ENCODE peak calls at places on chromosomes 1 and 21, in eight cellular contexts. One of them, this sample, is unnamed.

GRCh38 chr1:44616991-44617702 is 57.1 kb downstream of the TMEM53 start:
- DNase-seq in A549: no peak
- DNase-seq in GM12878: no peak
- DNase-seq in endothelial cell of umbilical vein: no peak
- DNase-seq in H1: peak
- DNase-seq in HCT116: no peak
- DNase-seq in HepG2: no peak
- DNase-seq in K562: no peak
- DNase-seq in this sample: no peak

GRCh38 chr1:63662056-63662836 is 69.0 kb downstream of the PGM1 start:
- DNase-seq in A549: peak
- DNase-seq in GM12878: no peak
- DNase-seq in endothelial cell of umbilical vein: peak
- DNase-seq in H1: no peak
- DNase-seq in HCT116: peak
- DNase-seq in HepG2: no peak
- DNase-seq in K562: no peak
- DNase-seq in this sample: no peak

GRCh38 chr21:45467221-45467779 is 62.3 kb downstream of the COL18A1 start:
- DNase-seq in A549: no peak
- DNase-seq in GM12878: no peak
- DNase-seq in endothelial cell of umbilical vein: no peak
- DNase-seq in H1: no peak
- DNase-seq in HCT116: no peak
- DNase-seq in HepG2: no peak
- DNase-seq in K562: no peak
- DNase-seq in this sample: no peak

GRCh38 chr21:20997308-20997632 is 939 bp upstream of the NCAM2 start:
- DNase-seq in A549: no peak
- DNase-seq in GM12878: no peak
- DNase-seq in endothelial cell of umbilical vein: no peak
- DNase-seq in H1: peak
- DNase-seq in HCT116: no peak
- DNase-seq in HepG2: no peak
- DNase-seq in K562: no peak
- DNase-seq in this sample: no peak

GRCh38 chr1:64072089-64072835 is 131.2 kb upstream of the UBE2U start:
- DNase-seq in A549: peak
- DNase-seq in GM12878: no peak
- DNase-seq in endothelial cell of umbilical vein: peak
- DNase-seq in H1: no peak
- DNase-seq in HCT116: no peak
- DNase-seq in HepG2: no peak
- DNase-seq in K562: no peak
- DNase-seq in this sample: no peak

GRCh38 chr1:234848972-234849641 is 239.1 kb upstream of the IRF2BP2 start:
- DNase-seq in A549: peak
- DNase-seq in GM12878: no peak
- DNase-seq in endothelial cell of umbilical vein: no peak
- DNase-seq in H1: no peak
- DNase-seq in HCT116: no peak
- DNase-seq in HepG2: no peak
- DNase-seq in K562: no peak
- DNase-seq in this sample: peak

GRCh38 chr21:46285206-46285661 is at the start of gene MCM3AP:
- DNase-seq in A549: no peak
- DNase-seq in GM12878: no peak
- DNase-seq in endothelial cell of umbilical vein: no peak
- DNase-seq in H1: no peak
- DNase-seq in HCT116: no peak
- DNase-seq in HepG2: no peak
- DNase-seq in K562: no peak
- DNase-seq in this sample: no peak

GRCh38 chr1:42266253-42267135 is 68.5 kb downstream of the FOXJ3 start:
- DNase-seq in A549: no peak
- DNase-seq in GM12878: no peak
- DNase-seq in endothelial cell of umbilical vein: peak
- DNase-seq in H1: peak
- DNase-seq in HCT116: no peak
- DNase-seq in HepG2: no peak
- DNase-seq in K562: no peak
- DNase-seq in this sample: no peak

GRCh38 chr21:38918629-38919346 is 113.1 kb downstream of the ETS2 start:
- DNase-seq in A549: no peak
- DNase-seq in GM12878: no peak
- DNase-seq in endothelial cell of umbilical vein: no peak
- DNase-seq in H1: no peak
- DNase-seq in HCT116: no peak
- DNase-seq in HepG2: peak
- DNase-seq in K562: no peak
- DNase-seq in this sample: no peak

GRCh38 chr1:107123741-107124140 is 17.1 kb upstream of the NTNG1 start:
- DNase-seq in A549: no peak
- DNase-seq in GM12878: no peak
- DNase-seq in endothelial cell of umbilical vein: no peak
- DNase-seq in H1: no peak
- DNase-seq in HCT116: no peak
- DNase-seq in HepG2: no peak
- DNase-seq in K562: no peak
- DNase-seq in this sample: no peak

GRCh38 chr21:33539612-33540011 is 2.3 kb downstream of the GART start:
- DNase-seq in A549: no peak
- DNase-seq in GM12878: no peak
- DNase-seq in endothelial cell of umbilical vein: no peak
- DNase-seq in H1: no peak
- DNase-seq in HCT116: no peak
- DNase-seq in HepG2: no peak
- DNase-seq in K562: no peak
- DNase-seq in this sample: no peak

GRCh38 chr1:114286179-114286578 is 132.5 kb upstream of the SYT6 start:
- DNase-seq in A549: no peak
- DNase-seq in GM12878: no peak
- DNase-seq in endothelial cell of umbilical vein: no peak
- DNase-seq in H1: no peak
- DNase-seq in HCT116: no peak
- DNase-seq in HepG2: no peak
- DNase-seq in K562: no peak
- DNase-seq in this sample: no peak

GRCh38 chr1:157411064-157411463 is 141.3 kb downstream of the FCRL5 start:
- DNase-seq in A549: no peak
- DNase-seq in GM12878: no peak
- DNase-seq in endothelial cell of umbilical vein: no peak
- DNase-seq in H1: no peak
- DNase-seq in HCT116: no peak
- DNase-seq in HepG2: no peak
- DNase-seq in K562: no peak
- DNase-seq in this sample: no peak

GRCh38 chr1:157410457-157410856 is 141.9 kb downstream of the FCRL5 start:
- DNase-seq in A549: no peak
- DNase-seq in GM12878: no peak
- DNase-seq in endothelial cell of umbilical vein: no peak
- DNase-seq in H1: no peak
- DNase-seq in HCT116: no peak
- DNase-seq in HepG2: no peak
- DNase-seq in K562: no peak
- DNase-seq in this sample: no peak

GRCh38 chr1:157411769-157412168 is 140.5 kb downstream of the FCRL5 start:
- DNase-seq in A549: no peak
- DNase-seq in GM12878: no peak
- DNase-seq in endothelial cell of umbilical vein: peak
- DNase-seq in H1: no peak
- DNase-seq in HCT116: no peak
- DNase-seq in HepG2: no peak
- DNase-seq in K562: no peak
- DNase-seq in this sample: no peak

GRCh38 chr1:157407917-157408525 is 144.3 kb downstream of the FCRL5 start:
- DNase-seq in A549: no peak
- DNase-seq in GM12878: no peak
- DNase-seq in endothelial cell of umbilical vein: no peak
- DNase-seq in H1: no peak
- DNase-seq in HCT116: no peak
- DNase-seq in HepG2: no peak
- DNase-seq in K562: no peak
- DNase-seq in this sample: peak

DNA sequence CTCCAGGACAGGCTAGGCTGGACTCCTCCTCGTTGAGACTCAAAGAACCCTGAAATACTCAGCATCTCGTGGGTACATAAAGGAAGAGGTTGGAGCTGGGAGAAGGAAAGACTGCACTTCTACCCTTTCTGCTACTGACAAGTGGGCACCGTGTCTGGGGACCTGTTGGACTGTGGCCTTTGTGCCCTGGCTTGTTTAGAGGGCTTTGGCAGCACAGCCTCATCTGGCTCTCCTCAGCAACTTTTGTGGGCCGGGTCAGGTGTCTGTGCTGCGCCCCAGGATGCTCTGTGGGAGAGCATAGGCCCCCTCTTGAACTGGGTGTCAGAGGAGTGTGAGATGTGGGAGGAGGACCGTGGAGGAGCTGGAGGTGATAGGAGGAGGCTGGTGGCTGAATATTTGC is 142.4 kb downstream of the FCRL5 start:
- DNase-seq in A549: no peak
- DNase-seq in GM12878: no peak
- DNase-seq in endothelial cell of umbilical vein: no peak
- DNase-seq in H1: no peak
- DNase-seq in HCT116: no peak
- DNase-seq in HepG2: no peak
- DNase-seq in K562: no peak
- DNase-seq in this sample: no peak
- TF ChIP-seq POLR2A in A549: no peak
- TF ChIP-seq POLR2A in GM12878: no peak
- TF ChIP-seq POLR2A in endothelial cell of umbilical vein: no peak
- TF ChIP-seq POLR2A in H1: no peak
- TF ChIP-seq POLR2A in HCT116: no peak
- TF ChIP-seq POLR2A in HepG2: no peak
- TF ChIP-seq POLR2A in K562: no peak
- TF ChIP-seq POLR2A in this sample: no peak

DNA sequence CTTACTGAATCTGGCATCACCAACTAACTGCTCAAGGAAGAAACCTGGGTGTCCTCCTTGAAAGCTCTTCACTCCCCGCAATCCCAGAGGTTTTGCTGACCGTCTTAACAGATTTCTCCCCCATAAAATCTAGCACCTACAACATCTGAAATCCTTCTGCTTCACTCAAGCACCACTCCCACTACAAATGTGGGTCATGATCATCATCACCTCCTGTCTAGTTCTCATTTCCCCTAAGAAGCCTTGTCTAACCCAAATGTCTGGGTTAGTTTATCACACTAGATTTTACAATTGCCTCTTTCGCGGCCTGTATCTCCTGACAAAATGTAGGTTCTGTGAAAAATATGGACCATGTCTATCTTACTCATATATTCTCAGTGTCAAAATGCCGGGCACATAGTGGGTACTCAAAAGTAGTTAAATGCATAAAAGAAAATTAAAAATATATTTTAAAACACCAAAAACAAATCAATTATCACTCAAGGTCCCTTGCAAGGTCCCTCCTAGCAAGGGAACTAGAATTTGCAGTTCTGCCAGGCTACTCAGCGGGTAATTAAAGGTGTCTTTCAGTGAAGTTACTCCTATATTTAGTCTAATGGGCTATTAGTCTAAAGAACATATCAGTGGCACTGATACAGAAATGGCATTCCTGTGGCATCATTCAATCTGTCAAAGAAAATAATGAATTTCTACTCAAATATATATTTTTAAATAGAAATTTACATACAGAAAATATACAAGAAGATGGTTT is 19.6 kb downstream of the C21orf91 start:
- DNase-seq in A549: no peak
- DNase-seq in GM12878: no peak
- DNase-seq in endothelial cell of umbilical vein: no peak
- DNase-seq in H1: no peak
- DNase-seq in HCT116: no peak
- DNase-seq in HepG2: no peak
- DNase-seq in K562: no peak
- DNase-seq in this sample: no peak
- TF ChIP-seq MAX in A549: no peak
- TF ChIP-seq MAX in GM12878: no peak
- TF ChIP-seq MAX in endothelial cell of umbilical vein: no peak
- TF ChIP-seq MAX in H1: no peak
- TF ChIP-seq MAX in HCT116: no peak
- TF ChIP-seq MAX in HepG2: no peak
- TF ChIP-seq MAX in K562: no peak
- TF ChIP-seq MAX in this sample: no peak

DNA sequence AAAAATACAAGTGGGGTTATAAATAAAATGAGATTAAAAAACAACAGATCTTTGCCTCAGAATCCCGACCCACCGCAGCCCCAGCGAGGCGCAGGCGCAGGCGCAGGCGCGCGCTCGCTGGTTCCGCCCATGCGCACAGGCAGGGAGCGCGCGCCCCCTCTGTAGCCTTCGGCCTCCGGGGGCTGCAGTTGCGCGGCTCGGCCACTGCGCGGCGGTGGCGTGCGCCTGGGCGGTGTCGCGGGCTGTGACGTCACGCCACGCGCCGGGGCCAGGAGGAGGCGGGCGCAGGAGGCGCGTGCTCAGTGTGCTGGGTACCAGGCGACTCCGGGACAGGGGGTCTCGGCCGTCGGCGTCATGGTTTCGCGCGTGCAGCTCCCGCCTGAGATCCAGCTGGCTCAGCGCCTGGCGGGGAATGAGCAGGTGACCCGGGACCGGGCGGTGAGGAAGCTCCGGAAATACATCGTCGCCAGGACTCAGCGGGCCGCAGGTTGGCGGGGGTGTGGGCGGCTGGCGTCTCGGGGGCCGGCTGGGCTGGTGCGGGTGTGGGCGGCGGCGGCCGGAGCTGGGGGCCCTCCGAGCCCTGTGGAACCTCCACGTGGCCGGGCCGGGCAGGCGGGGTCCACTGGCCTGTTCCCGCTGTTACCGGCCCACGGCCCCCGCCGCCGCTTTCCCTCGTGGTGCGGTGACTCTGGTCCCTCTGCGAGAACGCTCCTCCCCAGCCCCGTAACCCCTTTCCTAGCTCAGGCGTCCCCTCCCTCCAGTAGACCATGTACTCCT is at the start of gene RRP1:
- DNase-seq in A549: peak
- DNase-seq in GM12878: peak
- DNase-seq in endothelial cell of umbilical vein: peak
- DNase-seq in H1: peak
- DNase-seq in HCT116: peak
- DNase-seq in HepG2: peak
- DNase-seq in K562: peak
- DNase-seq in this sample: peak
- TF ChIP-seq POLR2A in A549: peak
- TF ChIP-seq POLR2A in GM12878: peak
- TF ChIP-seq POLR2A in endothelial cell of umbilical vein: peak
- TF ChIP-seq POLR2A in H1: peak
- TF ChIP-seq POLR2A in HCT116: peak
- TF ChIP-seq POLR2A in HepG2: no peak
- TF ChIP-seq POLR2A in K562: peak
- TF ChIP-seq POLR2A in this sample: peak

DNA sequence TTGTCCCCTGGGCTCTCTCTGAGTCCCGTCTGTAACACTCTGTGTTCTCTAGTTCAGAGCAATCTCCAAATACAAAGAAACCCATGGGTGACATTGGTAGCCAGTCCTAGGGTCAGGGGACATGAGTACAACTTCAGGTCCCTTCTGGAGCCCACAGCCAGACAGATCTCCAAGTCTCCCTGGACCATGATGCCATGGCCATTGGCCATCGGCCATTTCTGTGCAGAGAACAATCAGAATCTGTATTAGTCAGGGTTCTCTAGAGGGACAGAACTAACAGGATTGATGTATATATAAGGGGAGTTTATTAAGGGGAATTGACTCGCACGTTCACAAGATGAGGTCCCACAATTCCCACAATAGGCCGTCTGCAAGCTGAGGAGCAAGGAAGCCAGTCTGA is 106.9 kb downstream of the AJAP1 start:
- DNase-seq in A549: no peak
- DNase-seq in GM12878: no peak
- DNase-seq in endothelial cell of umbilical vein: no peak
- DNase-seq in H1: no peak
- DNase-seq in HCT116: no peak
- DNase-seq in HepG2: no peak
- DNase-seq in K562: no peak
- DNase-seq in this sample: no peak
- TF ChIP-seq MAX in A549: no peak
- TF ChIP-seq MAX in GM12878: no peak
- TF ChIP-seq MAX in endothelial cell of umbilical vein: no peak
- TF ChIP-seq MAX in H1: no peak
- TF ChIP-seq MAX in HCT116: no peak
- TF ChIP-seq MAX in HepG2: no peak
- TF ChIP-seq MAX in K562: no peak
- TF ChIP-seq MAX in this sample: no peak